ENCODE peak calls at places on chromosome 20, in nine cellular contexts. One of them, this sample, is unnamed.

GRCh38 chr20:63103402-63104311 is 96.9 kb upstream of the BHLHE23 start:
- DNase-seq in ecto neural progenitor cell: no peak
- DNase-seq in SW480: no peak
- DNase-seq in fibroblast of pulmonary artery: peak; percentile 18
- DNase-seq in IMR-90: peak; percentile 3
- DNase-seq in keratinocyte: no peak
- DNase-seq in tibial nerve: no peak
- DNase-seq in fibroblast of lung: peak; percentile 15
- DNase-seq in activated T-cell treated with anti-CD3 and anti-CD28 coated beads, Interleukin-2, amount 50 U/mL, for 24 hours: no peak
- DNase-seq in this sample: no peak

GRCh38 chr20:8124639-8125038 is 7.4 kb upstream of the PLCB1 start:
- DNase-seq in ecto neural progenitor cell: no peak
- DNase-seq in SW480: no peak
- DNase-seq in fibroblast of pulmonary artery: peak; percentile 44
- DNase-seq in IMR-90: peak; percentile 46
- DNase-seq in keratinocyte: no peak
- DNase-seq in tibial nerve: no peak
- DNase-seq in fibroblast of lung: no peak
- DNase-seq in activated T-cell treated with anti-CD3 and anti-CD28 coated beads, Interleukin-2, amount 50 U/mL, for 24 hours: no peak
- DNase-seq in this sample: no peak

GRCh38 chr20:19506021-19506420 is 252.0 kb upstream of the RIN2 start:
- DNase-seq in ecto neural progenitor cell: no peak
- DNase-seq in SW480: no peak
- DNase-seq in fibroblast of pulmonary artery: no peak
- DNase-seq in IMR-90: no peak
- DNase-seq in keratinocyte: no peak
- DNase-seq in tibial nerve: no peak
- DNase-seq in fibroblast of lung: no peak
- DNase-seq in activated T-cell treated with anti-CD3 and anti-CD28 coated beads, Interleukin-2, amount 50 U/mL, for 24 hours: no peak
- DNase-seq in this sample: no peak

GRCh38 chr20:4161447-4162251 is 146.3 kb upstream of the RNF24 start:
- DNase-seq in ecto neural progenitor cell: no peak
- DNase-seq in SW480: peak; percentile 80
- DNase-seq in fibroblast of pulmonary artery: no peak
- DNase-seq in IMR-90: no peak
- DNase-seq in keratinocyte: no peak
- DNase-seq in tibial nerve: no peak
- DNase-seq in fibroblast of lung: no peak
- DNase-seq in activated T-cell treated with anti-CD3 and anti-CD28 coated beads, Interleukin-2, amount 50 U/mL, for 24 hours: peak; percentile 51
- DNase-seq in this sample: no peak

GRCh38 chr20:18284805-18285533 is 3.4 kb upstream of the ZNF133 start:
- DNase-seq in ecto neural progenitor cell: no peak
- DNase-seq in SW480: no peak
- DNase-seq in fibroblast of pulmonary artery: peak; percentile 17
- DNase-seq in IMR-90: peak; percentile 4
- DNase-seq in keratinocyte: no peak
- DNase-seq in tibial nerve: no peak
- DNase-seq in fibroblast of lung: peak; percentile 37
- DNase-seq in activated T-cell treated with anti-CD3 and anti-CD28 coated beads, Interleukin-2, amount 50 U/mL, for 24 hours: no peak
- DNase-seq in this sample: no peak

GRCh38 chr20:11796041-11796440 is 121.7 kb upstream of the BTBD3 start:
- DNase-seq in ecto neural progenitor cell: no peak
- DNase-seq in SW480: no peak
- DNase-seq in fibroblast of pulmonary artery: peak; percentile 28
- DNase-seq in IMR-90: peak; percentile 43
- DNase-seq in keratinocyte: no peak
- DNase-seq in tibial nerve: no peak
- DNase-seq in fibroblast of lung: peak; percentile 19
- DNase-seq in activated T-cell treated with anti-CD3 and anti-CD28 coated beads, Interleukin-2, amount 50 U/mL, for 24 hours: no peak
- DNase-seq in this sample: no peak

GRCh38 chr20:32135983-32136515 is 26.5 kb downstream of the TM9SF4 start:
- DNase-seq in ecto neural progenitor cell: no peak
- DNase-seq in SW480: no peak
- DNase-seq in fibroblast of pulmonary artery: no peak
- DNase-seq in IMR-90: no peak
- DNase-seq in keratinocyte: no peak
- DNase-seq in tibial nerve: no peak
- DNase-seq in fibroblast of lung: no peak
- DNase-seq in activated T-cell treated with anti-CD3 and anti-CD28 coated beads, Interleukin-2, amount 50 U/mL, for 24 hours: no peak
- DNase-seq in this sample: no peak

GRCh38 chr20:577167-577791 is 32.8 kb downstream of the TCF15 start:
- DNase-seq in ecto neural progenitor cell: no peak
- DNase-seq in SW480: no peak
- DNase-seq in fibroblast of pulmonary artery: peak; percentile 18
- DNase-seq in IMR-90: peak; percentile 18
- DNase-seq in keratinocyte: no peak
- DNase-seq in tibial nerve: no peak
- DNase-seq in fibroblast of lung: no peak
- DNase-seq in activated T-cell treated with anti-CD3 and anti-CD28 coated beads, Interleukin-2, amount 50 U/mL, for 24 hours: no peak
- DNase-seq in this sample: no peak

GRCh38 chr20:43895235-43895634 is 19.4 kb upstream of the TOX2 start:
- DNase-seq in ecto neural progenitor cell: no peak
- DNase-seq in SW480: no peak
- DNase-seq in fibroblast of pulmonary artery: peak; percentile 63
- DNase-seq in IMR-90: peak; percentile 30
- DNase-seq in keratinocyte: no peak
- DNase-seq in tibial nerve: no peak
- DNase-seq in fibroblast of lung: no peak
- DNase-seq in activated T-cell treated with anti-CD3 and anti-CD28 coated beads, Interleukin-2, amount 50 U/mL, for 24 hours: no peak
- DNase-seq in this sample: no peak

GRCh38 chr20:51591871-51592270 is 49.4 kb upstream of the NFATC2 start:
- DNase-seq in ecto neural progenitor cell: no peak
- DNase-seq in SW480: no peak
- DNase-seq in fibroblast of pulmonary artery: no peak
- DNase-seq in IMR-90: no peak
- DNase-seq in keratinocyte: no peak
- DNase-seq in tibial nerve: no peak
- DNase-seq in fibroblast of lung: no peak
- DNase-seq in activated T-cell treated with anti-CD3 and anti-CD28 coated beads, Interleukin-2, amount 50 U/mL, for 24 hours: no peak
- DNase-seq in this sample: no peak

GRCh38 chr20:43360016-43360415 is 97.7 kb upstream of the SRSF6 start:
- DNase-seq in ecto neural progenitor cell: no peak
- DNase-seq in SW480: no peak
- DNase-seq in fibroblast of pulmonary artery: no peak
- DNase-seq in IMR-90: no peak
- DNase-seq in keratinocyte: no peak
- DNase-seq in tibial nerve: no peak
- DNase-seq in fibroblast of lung: no peak
- DNase-seq in activated T-cell treated with anti-CD3 and anti-CD28 coated beads, Interleukin-2, amount 50 U/mL, for 24 hours: no peak
- DNase-seq in this sample: no peak

GRCh38 chr20:15924556-15924955 is 648.7 kb downstream of the KIF16B start:
- DNase-seq in ecto neural progenitor cell: no peak
- DNase-seq in SW480: no peak
- DNase-seq in fibroblast of pulmonary artery: no peak
- DNase-seq in IMR-90: no peak
- DNase-seq in keratinocyte: no peak
- DNase-seq in tibial nerve: no peak
- DNase-seq in fibroblast of lung: no peak
- DNase-seq in activated T-cell treated with anti-CD3 and anti-CD28 coated beads, Interleukin-2, amount 50 U/mL, for 24 hours: no peak
- DNase-seq in this sample: no peak

GRCh38 chr20:41078329-41078728 is 49.7 kb downstream of the TOP1 start:
- DNase-seq in ecto neural progenitor cell: no peak
- DNase-seq in SW480: peak; percentile 60
- DNase-seq in fibroblast of pulmonary artery: peak; percentile 80
- DNase-seq in IMR-90: peak; percentile 53
- DNase-seq in keratinocyte: no peak
- DNase-seq in tibial nerve: no peak
- DNase-seq in fibroblast of lung: peak; percentile 70
- DNase-seq in activated T-cell treated with anti-CD3 and anti-CD28 coated beads, Interleukin-2, amount 50 U/mL, for 24 hours: no peak
- DNase-seq in this sample: peak; percentile 79

GRCh38 chr20:32465092-32465900 is 107.2 kb downstream of the ASXL1 start:
- DNase-seq in ecto neural progenitor cell: no peak
- DNase-seq in SW480: no peak
- DNase-seq in fibroblast of pulmonary artery: peak; percentile 85
- DNase-seq in IMR-90: peak; percentile 92
- DNase-seq in keratinocyte: no peak
- DNase-seq in tibial nerve: no peak
- DNase-seq in fibroblast of lung: peak; percentile 86
- DNase-seq in activated T-cell treated with anti-CD3 and anti-CD28 coated beads, Interleukin-2, amount 50 U/mL, for 24 hours: no peak
- DNase-seq in this sample: no peak

GRCh38 chr20:60224914-60225313 is 266.7 kb downstream of the CDH26 start:
- DNase-seq in ecto neural progenitor cell: no peak
- DNase-seq in SW480: peak; percentile 41
- DNase-seq in fibroblast of pulmonary artery: peak; percentile 1
- DNase-seq in IMR-90: no peak
- DNase-seq in keratinocyte: no peak
- DNase-seq in tibial nerve: no peak
- DNase-seq in fibroblast of lung: peak; percentile 11
- DNase-seq in activated T-cell treated with anti-CD3 and anti-CD28 coated beads, Interleukin-2, amount 50 U/mL, for 24 hours: no peak
- DNase-seq in this sample: no peak

GRCh38 chr20:400451-401275 is 7.4 kb upstream of the RBCK1 start:
- DNase-seq in ecto neural progenitor cell: no peak
- DNase-seq in SW480: peak; percentile 97
- DNase-seq in fibroblast of pulmonary artery: no peak
- DNase-seq in IMR-90: no peak
- DNase-seq in keratinocyte: no peak
- DNase-seq in tibial nerve: no peak
- DNase-seq in fibroblast of lung: no peak
- DNase-seq in activated T-cell treated with anti-CD3 and anti-CD28 coated beads, Interleukin-2, amount 50 U/mL, for 24 hours: no peak
- DNase-seq in this sample: peak; percentile 24

GRCh38 chr20:35718972-35719635 is 19.9 kb downstream of the ROMO1 start:
- DNase-seq in ecto neural progenitor cell: no peak
- DNase-seq in SW480: no peak
- DNase-seq in fibroblast of pulmonary artery: no peak
- DNase-seq in IMR-90: no peak
- DNase-seq in keratinocyte: no peak
- DNase-seq in tibial nerve: no peak
- DNase-seq in fibroblast of lung: no peak
- DNase-seq in activated T-cell treated with anti-CD3 and anti-CD28 coated beads, Interleukin-2, amount 50 U/mL, for 24 hours: peak; percentile 26
- DNase-seq in this sample: no peak

GRCh38 chr20:61935926-61936700 is 129.6 kb downstream of the TAF4 start:
- DNase-seq in ecto neural progenitor cell: no peak
- DNase-seq in SW480: no peak
- DNase-seq in fibroblast of pulmonary artery: no peak
- DNase-seq in IMR-90: no peak
- DNase-seq in keratinocyte: no peak
- DNase-seq in tibial nerve: peak; percentile 3
- DNase-seq in fibroblast of lung: no peak
- DNase-seq in activated T-cell treated with anti-CD3 and anti-CD28 coated beads, Interleukin-2, amount 50 U/mL, for 24 hours: no peak
- DNase-seq in this sample: no peak

GRCh38 chr20:57329608-57330221 is at the start of gene SPO11:
- DNase-seq in ecto neural progenitor cell: no peak
- DNase-seq in SW480: no peak
- DNase-seq in fibroblast of pulmonary artery: no peak
- DNase-seq in IMR-90: no peak
- DNase-seq in keratinocyte: no peak
- DNase-seq in tibial nerve: no peak
- DNase-seq in fibroblast of lung: no peak
- DNase-seq in activated T-cell treated with anti-CD3 and anti-CD28 coated beads, Interleukin-2, amount 50 U/mL, for 24 hours: no peak
- DNase-seq in this sample: no peak

GRCh38 chr20:41618807-41619294 is 674 bp upstream of the CHD6 start:
- DNase-seq in ecto neural progenitor cell: no peak
- DNase-seq in SW480: peak; percentile 50
- DNase-seq in fibroblast of pulmonary artery: no peak
- DNase-seq in IMR-90: no peak
- DNase-seq in keratinocyte: no peak
- DNase-seq in tibial nerve: no peak
- DNase-seq in fibroblast of lung: no peak
- DNase-seq in activated T-cell treated with anti-CD3 and anti-CD28 coated beads, Interleukin-2, amount 50 U/mL, for 24 hours: no peak
- DNase-seq in this sample: no peak

GRCh38 chr20:8718214-8718613 is 350.7 kb upstream of the PLCB4 start:
- DNase-seq in ecto neural progenitor cell: no peak
- DNase-seq in SW480: peak; percentile 14
- DNase-seq in fibroblast of pulmonary artery: no peak
- DNase-seq in IMR-90: no peak
- DNase-seq in keratinocyte: no peak
- DNase-seq in tibial nerve: peak; percentile 26
- DNase-seq in fibroblast of lung: no peak
- DNase-seq in activated T-cell treated with anti-CD3 and anti-CD28 coated beads, Interleukin-2, amount 50 U/mL, for 24 hours: no peak
- DNase-seq in this sample: no peak

GRCh38 chr20:7497985-7498384 is 442.3 kb downstream of the HAO1 start:
- DNase-seq in ecto neural progenitor cell: no peak
- DNase-seq in SW480: no peak
- DNase-seq in fibroblast of pulmonary artery: peak; percentile 86
- DNase-seq in IMR-90: no peak
- DNase-seq in keratinocyte: peak; percentile 78
- DNase-seq in tibial nerve: no peak
- DNase-seq in fibroblast of lung: no peak
- DNase-seq in activated T-cell treated with anti-CD3 and anti-CD28 coated beads, Interleukin-2, amount 50 U/mL, for 24 hours: no peak
- DNase-seq in this sample: peak; percentile 80

GRCh38 chr20:33668087-33668790 is 1.5 kb downstream of the ACTL10 start:
- DNase-seq in ecto neural progenitor cell: no peak
- DNase-seq in SW480: no peak
- DNase-seq in fibroblast of pulmonary artery: no peak
- DNase-seq in IMR-90: no peak
- DNase-seq in keratinocyte: no peak
- DNase-seq in tibial nerve: peak; percentile 62
- DNase-seq in fibroblast of lung: no peak
- DNase-seq in activated T-cell treated with anti-CD3 and anti-CD28 coated beads, Interleukin-2, amount 50 U/mL, for 24 hours: no peak
- DNase-seq in this sample: no peak

GRCh38 chr20:58127731-58128130 is 100.7 kb downstream of the ANKRD60 start:
- DNase-seq in ecto neural progenitor cell: peak; percentile 40
- DNase-seq in SW480: peak; percentile 100
- DNase-seq in fibroblast of pulmonary artery: peak; percentile 79
- DNase-seq in IMR-90: peak; percentile 22
- DNase-seq in keratinocyte: peak; percentile 99
- DNase-seq in tibial nerve: peak; percentile 59
- DNase-seq in fibroblast of lung: peak; percentile 43
- DNase-seq in activated T-cell treated with anti-CD3 and anti-CD28 coated beads, Interleukin-2, amount 50 U/mL, for 24 hours: no peak
- DNase-seq in this sample: peak; percentile 78

GRCh38 chr20:35171753-35172433 is at the start of gene PROCR:
- DNase-seq in ecto neural progenitor cell: peak; percentile 69
- DNase-seq in SW480: peak; percentile 77
- DNase-seq in fibroblast of pulmonary artery: peak; percentile 93
- DNase-seq in IMR-90: peak; percentile 90
- DNase-seq in keratinocyte: peak; percentile 94
- DNase-seq in tibial nerve: peak; percentile 74
- DNase-seq in fibroblast of lung: peak; percentile 87
- DNase-seq in activated T-cell treated with anti-CD3 and anti-CD28 coated beads, Interleukin-2, amount 50 U/mL, for 24 hours: peak; percentile 47
- DNase-seq in this sample: peak; percentile 95

GRCh38 chr20:58892932-58893224 is 40.4 kb downstream of the GNAS start:
- DNase-seq in ecto neural progenitor cell: no peak
- DNase-seq in SW480: no peak
- DNase-seq in fibroblast of pulmonary artery: no peak
- DNase-seq in IMR-90: no peak
- DNase-seq in keratinocyte: no peak
- DNase-seq in tibial nerve: no peak
- DNase-seq in fibroblast of lung: no peak
- DNase-seq in activated T-cell treated with anti-CD3 and anti-CD28 coated beads, Interleukin-2, amount 50 U/mL, for 24 hours: no peak
- DNase-seq in this sample: no peak

GRCh38 chr20:59145926-59146800 is 17.5 kb upstream of the ZNF831 start:
- DNase-seq in ecto neural progenitor cell: no peak
- DNase-seq in SW480: no peak
- DNase-seq in fibroblast of pulmonary artery: no peak
- DNase-seq in IMR-90: no peak
- DNase-seq in keratinocyte: no peak
- DNase-seq in tibial nerve: no peak
- DNase-seq in fibroblast of lung: no peak
- DNase-seq in activated T-cell treated with anti-CD3 and anti-CD28 coated beads, Interleukin-2, amount 50 U/mL, for 24 hours: peak; percentile 80
- DNase-seq in this sample: no peak

GRCh38 chr20:24960861-24961260 is 11.8 kb downstream of the CST7 start:
- DNase-seq in ecto neural progenitor cell: no peak
- DNase-seq in SW480: no peak
- DNase-seq in fibroblast of pulmonary artery: no peak
- DNase-seq in IMR-90: no peak
- DNase-seq in keratinocyte: no peak
- DNase-seq in tibial nerve: no peak
- DNase-seq in fibroblast of lung: no peak
- DNase-seq in activated T-cell treated with anti-CD3 and anti-CD28 coated beads, Interleukin-2, amount 50 U/mL, for 24 hours: no peak
- DNase-seq in this sample: no peak

GRCh38 chr20:60007452-60007851 is 49.2 kb downstream of the CDH26 start:
- DNase-seq in ecto neural progenitor cell: no peak
- DNase-seq in SW480: no peak
- DNase-seq in fibroblast of pulmonary artery: no peak
- DNase-seq in IMR-90: no peak
- DNase-seq in keratinocyte: no peak
- DNase-seq in tibial nerve: no peak
- DNase-seq in fibroblast of lung: no peak
- DNase-seq in activated T-cell treated with anti-CD3 and anti-CD28 coated beads, Interleukin-2, amount 50 U/mL, for 24 hours: no peak
- DNase-seq in this sample: no peak

GRCh38 chr20:64091762-64092161 is 7.6 kb upstream of the LKAAEAR1 start:
- DNase-seq in ecto neural progenitor cell: no peak
- DNase-seq in SW480: no peak
- DNase-seq in fibroblast of pulmonary artery: no peak
- DNase-seq in IMR-90: no peak
- DNase-seq in keratinocyte: no peak
- DNase-seq in tibial nerve: no peak
- DNase-seq in fibroblast of lung: no peak
- DNase-seq in activated T-cell treated with anti-CD3 and anti-CD28 coated beads, Interleukin-2, amount 50 U/mL, for 24 hours: no peak
- DNase-seq in this sample: no peak

GRCh38 chr20:21396045-21396893 is 1.1 kb downstream of the NKX2-4 start:
- DNase-seq in ecto neural progenitor cell: peak; percentile 66
- DNase-seq in SW480: no peak
- DNase-seq in fibroblast of pulmonary artery: no peak
- DNase-seq in IMR-90: no peak
- DNase-seq in keratinocyte: no peak
- DNase-seq in tibial nerve: no peak
- DNase-seq in fibroblast of lung: no peak
- DNase-seq in activated T-cell treated with anti-CD3 and anti-CD28 coated beads, Interleukin-2, amount 50 U/mL, for 24 hours: peak; percentile 57
- DNase-seq in this sample: no peak